ENCODE peak calls at places on chromosomes 5 and 9, in seven cellular contexts. M is T-helper 2 cell, B is aorta, W is cardiac fibroblast, S is HCT116, I is GM18507, N is SHP77. D is an unnamed sample.

GRCh38 chr5:82147860-82148573 is 130.1 kb downstream of the RPS23 start:
- DNase-seq in M (no peak), B (no peak), W (peak), S (no peak), I (no peak), N (no peak), D (no peak)

GRCh38 chr5:172505840-172506638 is 51.7 kb upstream of the SH3PXD2B start:
- DNase-seq in M (no peak), B (no peak), W (no peak), S (no peak), I (no peak), N (no peak), D (peak)

GRCh38 chr5:151757233-151758140 is 944 bp downstream of the ATOX1 start:
- DNase-seq in M (no peak), B (no peak), W (no peak), S (no peak), I (no peak), N (no peak), D (no peak)

GRCh38 chr9:123335227-123335985 is 20.6 kb upstream of the CRB2 start:
- DNase-seq in M (no peak), B (no peak), W (peak), S (no peak), I (no peak), N (no peak), D (no peak)

GRCh38 chr9:110357510-110357909 is 19.8 kb upstream of the TXNDC8 start:
- DNase-seq in M (no peak), B (no peak), W (no peak), S (no peak), I (no peak), N (no peak), D (no peak)

GRCh38 chr5:157143127-157143959 is 678 bp upstream of the MED7 start:
- DNase-seq in M (peak), B (peak), W (peak), S (no peak), I (peak), N (peak), D (no peak)

GRCh38 chr9:138072161-138072842 is 194.7 kb downstream of the CACNA1B start:
- DNase-seq in M (no peak), B (no peak), W (no peak), S (no peak), I (no peak), N (no peak), D (no peak)

GRCh38 chr9:92970467-92970923 is 23.2 kb downstream of the FGD3 start:
- DNase-seq in M (no peak), B (no peak), W (peak), S (no peak), I (no peak), N (no peak), D (no peak)

GRCh38 chr5:126998201-126998631 is 32.1 kb downstream of the MARCHF3 start:
- DNase-seq in M (no peak), B (no peak), W (no peak), S (no peak), I (no peak), N (peak), D (no peak)